ENCODE peak calls at places on chromosomes 13 and 19, in four cellular contexts. F is activated T-helper 1 cell treated with anti-CD3 and anti-CD28 coated beads, Interleukin-2, amount 50 U/mL, for 16 hours; V is activated naive CD8-positive, alpha-beta T cell treated with anti-CD3 and anti-CD28 coated beads, Interleukin-2, amount 50 U/mL, for 24 hours; Q is uterus. Z is an unnamed sample.

GRCh38 chr13:33057019-33057785 is 41.0 kb downstream of the KL start:
- DNase-seq in F (no peak), V (no peak), Q (no peak), Z (no peak)

GRCh38 chr13:112212533-112212932 is 145.6 kb downstream of the SOX1 start:
- DNase-seq in F (no peak), V (no peak), Q (no peak), Z (no peak)

GRCh38 chr13:53144826-53145225 is 116.2 kb downstream of the OLFM4 start:
- DNase-seq in F (no peak), V (no peak), Q (no peak), Z (no peak)

GRCh38 chr19:4987692-4988370 is 18.9 kb downstream of the KDM4B start:
- DNase-seq in F (no peak), V (no peak), Q (no peak), Z (no peak)

GRCh38 chr19:6743714-6744380 is 4.4 kb downstream of the TRIP10 start:
- DNase-seq in F (no peak), V (no peak), Q (no peak), Z (no peak)

GRCh38 chr13:66430266-66430665 is 799.9 kb downstream of the PCDH9 start:
- DNase-seq in F (no peak), V (no peak), Q (no peak), Z (no peak)

GRCh38 chr19:33905937-33906577 is 109.4 kb downstream of the KCTD15 start:
- DNase-seq in F (no peak), V (peak), Q (peak), Z (no peak)

GRCh38 chr13:113832204-113832603 is 31.7 kb downstream of the GAS6 start:
- DNase-seq in F (no peak), V (no peak), Q (no peak), Z (no peak)

GRCh38 chr19:10009269-10009665 is 1.0 kb downstream of the COL5A3 start:
- DNase-seq in F (peak), V (peak), Q (peak), Z (peak)

GRCh38 chr19:21028969-21029268 is 8.5 kb downstream of the ZNF430 start:
- DNase-seq in F (no peak), V (no peak), Q (no peak), Z (no peak)

GRCh38 chr19:31350033-31350692 is 927 bp upstream of the TSHZ3 start:
- DNase-seq in F (no peak), V (no peak), Q (peak), Z (no peak)

GRCh38 chr19:45568732-45569131 is 15.9 kb downstream of the OPA3 start:
- DNase-seq in F (no peak), V (no peak), Q (no peak), Z (no peak)

GRCh38 chr13:105333416-105333815 is 1202.0 kb downstream of the EFNB2 start:
- DNase-seq in F (no peak), V (no peak), Q (no peak), Z (no peak)

GRCh38 chr19:2032296-2032941 is 16.9 kb upstream of the BTBD2 start:
- DNase-seq in F (no peak), V (peak), Q (peak), Z (peak)

GRCh38 chr19:5035817-5036732 is 67.2 kb downstream of the KDM4B start:
- DNase-seq in F (no peak), V (no peak), Q (no peak), Z (no peak)

GRCh38 chr13:111153977-111154332 is 38.8 kb downstream of the ARHGEF7 start:
- DNase-seq in F (peak), V (peak), Q (no peak), Z (no peak)

GRCh38 chr13:31530883-31531282 is 208.4 kb upstream of the RXFP2 start:
- DNase-seq in F (no peak), V (no peak), Q (no peak), Z (no peak)

GRCh38 chr13:27973956-27974662 is 5.0 kb upstream of the CDX2 start:
- DNase-seq in F (no peak), V (no peak), Q (no peak), Z (no peak)

GRCh38 chr13:100674363-100674847 is at the start of gene TMTC4:
- DNase-seq in F (no peak), V (no peak), Q (no peak), Z (no peak)

GRCh38 chr19:34241513-34242337 is 12.6 kb upstream of the GARRE1 start:
- DNase-seq in F (no peak), V (peak), Q (no peak), Z (peak)

GRCh38 chr19:35290381-35291135 is 1.4 kb upstream of the MAG start:
- DNase-seq in F (no peak), V (no peak), Q (no peak), Z (no peak)

GRCh38 chr19:49999371-50000010 is 25.7 kb downstream of the VRK3 start:
- DNase-seq in F (no peak), V (no peak), Q (no peak), Z (no peak)

Z was measured in activated CD8-positive, alpha-beta T cell treated with anti-CD3 and anti-CD28 coated beads, Interleukin-2, amount 10 ng/mL, durations not matched to agents 7 days and 5 days.